ENCODE peak calls at places on chromosomes 2 and 18, in nine cellular contexts. E is tibial nerve, P is IMR-90, G is ovary, H is transverse colon, M is GM12891, A is prostate gland, F is heart left ventricle, Z is right lobe of liver. N is an unnamed sample.

GRCh38 chr18:80050797-80051196 is 16.6 kb downstream of the RBFA start:
- DNase-seq in E (no peak), P (no peak), G (no peak), H (no peak), M (no peak), A (no peak), F (no peak), Z (no peak), N (no peak)

GRCh38 chr2:238999290-238999741 is 151.4 kb downstream of the TWIST2 start:
- DNase-seq in E (no peak), P (no peak), G (peak), H (no peak), M (no peak), A (no peak), F (no peak), Z (peak), N (no peak)

GRCh38 chr2:138202762-138203161 is 238.5 kb downstream of the HNMT start:
- DNase-seq in E (no peak), P (no peak), G (no peak), H (no peak), M (no peak), A (no peak), F (no peak), Z (no peak), N (no peak)

GRCh38 chr18:26919656-26920055 is 54.1 kb upstream of the AQP4 start:
- DNase-seq in E (no peak), P (no peak), G (no peak), H (no peak), M (no peak), A (no peak), F (no peak), Z (no peak), N (no peak)

GRCh38 chr18:471701-472100 is 28.8 kb downstream of the COLEC12 start:
- DNase-seq in E (no peak), P (no peak), G (no peak), H (no peak), M (no peak), A (no peak), F (no peak), Z (no peak), N (no peak)

GRCh38 chr2:71787108-71787415 is 333.7 kb downstream of the DYSF start:
- DNase-seq in E (no peak), P (no peak), G (no peak), H (no peak), M (no peak), A (no peak), F (no peak), Z (no peak), N (no peak)

GRCh38 chr2:151766421-151767153 is 32.3 kb upstream of the NEB start:
- DNase-seq in E (no peak), P (peak), G (no peak), H (no peak), M (no peak), A (no peak), F (no peak), Z (no peak), N (no peak)

GRCh38 chr2:215429424-215429823 is 6.4 kb downstream of the FN1 start:
- DNase-seq in E (no peak), P (peak), G (no peak), H (no peak), M (no peak), A (no peak), F (no peak), Z (no peak), N (no peak)

GRCh38 chr2:163595033-163595432 is 140.8 kb downstream of the FIGN start:
- DNase-seq in E (no peak), P (peak), G (no peak), H (no peak), M (no peak), A (no peak), F (no peak), Z (no peak), N (no peak)

GRCh38 chr2:202494856-202495604 is 118.9 kb downstream of the BMPR2 start:
- DNase-seq in E (no peak), P (no peak), G (no peak), H (no peak), M (no peak), A (no peak), F (no peak), Z (no peak), N (no peak)

GRCh38 chr2:161312996-161313395 is 4.8 kb downstream of the PSMD14 start:
- DNase-seq in E (no peak), P (peak), G (no peak), H (no peak), M (no peak), A (no peak), F (no peak), Z (no peak), N (no peak)

GRCh38 chr2:10435427-10436204 is 12.5 kb downstream of the ODC1 start:
- DNase-seq in E (no peak), P (no peak), G (no peak), H (no peak), M (no peak), A (no peak), F (no peak), Z (no peak), N (no peak)

GRCh38 chr2:172084734-172085459 is 410 bp upstream of the DLX1 start:
- DNase-seq in E (no peak), P (peak), G (peak), H (peak), M (no peak), A (no peak), F (peak), Z (no peak), N (peak)
- TF ChIP-seq POLR2A in E (peak), P (peak), G (no peak), H (no peak), M (no peak), A (no peak), F (no peak), Z (no peak), N (peak)

GRCh38 chr2:88087073-88087472 is 19.4 kb downstream of the SMYD1 start:
- DNase-seq in E (no peak), P (no peak), G (no peak), H (no peak), M (no peak), A (no peak), F (no peak), Z (no peak), N (no peak)
- TF ChIP-seq POLR2A in E (no peak), P (no peak), G (no peak), H (no peak), M (no peak), A (no peak), F (no peak), Z (no peak), N (no peak)

GRCh38 chr2:68362749-68363148 is 2.3 kb upstream of the PLEK start:
- DNase-seq in E (no peak), P (no peak), G (no peak), H (no peak), M (no peak), A (no peak), F (no peak), Z (no peak), N (no peak)

GRCh38 chr2:68367918-68368656 is 3.0 kb downstream of the PLEK start:
- DNase-seq in E (no peak), P (no peak), G (no peak), H (no peak), M (no peak), A (no peak), F (no peak), Z (no peak), N (no peak)

GRCh38 chr2:68366083-68366560 is 1.0 kb downstream of the PLEK start:
- DNase-seq in E (no peak), P (no peak), G (no peak), H (peak), M (no peak), A (no peak), F (peak), Z (no peak), N (no peak)

GRCh38 chr2:68363731-68364130 is 1.4 kb upstream of the PLEK start:
- DNase-seq in E (no peak), P (no peak), G (no peak), H (no peak), M (no peak), A (no peak), F (no peak), Z (no peak), N (no peak)

GRCh38 chr2:68365087-68365486 is at the start of gene PLEK:
- DNase-seq in E (peak), P (no peak), G (no peak), H (peak), M (no peak), A (no peak), F (peak), Z (peak), N (no peak)
- TF ChIP-seq POLR2A in E (peak), P (no peak), G (no peak), H (peak), M (peak), A (no peak), F (no peak), Z (peak), N (no peak)

GRCh38 chr2:85577386-85578242 is at the start of gene VAMP8:
- DNase-seq in E (no peak), P (no peak), G (no peak), H (peak), M (no peak), A (peak), F (peak), Z (peak), N (no peak)
- TF ChIP-seq POLR2A in E (no peak), P (no peak), G (no peak), H (peak), M (peak), A (peak), F (no peak), Z (no peak), N (no peak)

DNA sequence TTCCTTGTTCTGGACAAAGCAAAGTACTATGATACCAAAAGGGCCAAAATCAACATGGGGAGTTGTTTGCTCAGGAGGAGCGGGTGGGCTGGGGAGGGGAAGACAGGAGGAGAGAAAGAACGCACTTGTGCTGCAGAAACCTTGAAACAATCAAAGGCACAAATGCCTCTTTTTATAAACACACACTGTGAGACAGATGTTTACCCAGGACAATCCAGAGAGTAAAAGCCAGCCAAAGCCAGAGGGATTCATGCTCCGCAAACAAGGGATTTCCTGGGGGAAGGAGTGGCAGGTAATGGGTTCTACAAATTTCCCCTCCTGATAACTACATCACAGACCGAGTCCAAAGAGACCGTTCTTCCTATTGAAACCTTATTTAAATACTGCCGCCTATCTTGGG is 323.5 kb upstream of the SKOR2 start:
- DNase-seq in E (no peak), P (no peak), G (no peak), H (no peak), M (no peak), A (no peak), F (no peak), Z (no peak), N (no peak)
- TF ChIP-seq POLR2A in E (no peak), P (no peak), G (no peak), H (no peak), M (no peak), A (no peak), F (no peak), Z (no peak), N (no peak)

GRCh38 chr18:59318460-59318859 is at the start of gene CPLX4:
- DNase-seq in E (no peak), P (no peak), G (no peak), H (no peak), M (no peak), A (no peak), F (no peak), Z (no peak), N (no peak)

GRCh38 chr18:59328683-59329082 is 10.2 kb upstream of the CPLX4 start:
- DNase-seq in E (no peak), P (no peak), G (no peak), H (no peak), M (no peak), A (no peak), F (no peak), Z (no peak), N (no peak)

GRCh38 chr18:59325965-59326364 is 7.5 kb upstream of the CPLX4 start:
- DNase-seq in E (no peak), P (no peak), G (no peak), H (no peak), M (no peak), A (no peak), F (no peak), Z (no peak), N (no peak)

GRCh38 chr18:59324623-59324971 is 6.1 kb upstream of the CPLX4 start:
- DNase-seq in E (no peak), P (no peak), G (no peak), H (no peak), M (no peak), A (no peak), F (no peak), Z (no peak), N (no peak)

GRCh38 chr18:59323931-59324622 is 5.6 kb upstream of the CPLX4 start:
- DNase-seq in E (no peak), P (peak), G (no peak), H (no peak), M (no peak), A (no peak), F (no peak), Z (no peak), N (no peak)
- TF ChIP-seq POLR2A in E (no peak), P (no peak), G (no peak), H (no peak), M (no peak), A (no peak), F (no peak), Z (no peak), N (no peak)

DNA sequence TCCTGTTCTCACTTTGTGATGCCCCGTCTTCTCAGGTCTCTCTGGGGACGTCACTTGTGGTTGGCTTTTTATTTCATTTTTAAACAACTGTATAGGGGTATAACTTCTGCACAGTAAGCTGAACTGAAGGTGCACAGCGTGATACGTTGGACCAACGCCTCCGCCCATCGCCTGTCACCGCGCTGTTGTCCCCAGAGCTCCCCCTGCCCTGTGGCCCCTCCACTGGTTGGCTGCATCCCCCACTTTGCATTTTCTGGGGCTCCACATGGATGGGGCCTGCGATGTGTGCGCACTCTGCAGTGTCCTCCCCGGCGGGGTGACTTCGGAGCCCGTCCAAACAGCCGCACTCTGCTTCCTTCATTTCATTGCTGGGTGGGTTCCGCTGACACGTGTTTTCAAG is 14.3 kb downstream of the GPR35 start:
- DNase-seq in E (no peak), P (no peak), G (no peak), H (no peak), M (no peak), A (no peak), F (no peak), Z (peak), N (no peak)
- TF ChIP-seq POLR2A in E (no peak), P (no peak), G (no peak), H (no peak), M (no peak), A (no peak), F (no peak), Z (no peak), N (no peak)

GRCh38 chr2:74188018-74188601 is 9.4 kb upstream of the MOB1A start:
- DNase-seq in E (no peak), P (peak), G (no peak), H (no peak), M (no peak), A (peak), F (peak), Z (no peak), N (peak)

GRCh38 chr2:74188696-74189095 is 9.7 kb upstream of the MTHFD2 start:
- DNase-seq in E (no peak), P (no peak), G (no peak), H (no peak), M (no peak), A (no peak), F (no peak), Z (no peak), N (no peak)

GRCh38 chr2:74181739-74182138 is 3.1 kb upstream of the MOB1A start:
- DNase-seq in E (no peak), P (no peak), G (no peak), H (peak), M (no peak), A (no peak), F (peak), Z (peak), N (no peak)

GRCh38 chr2:74183878-74184277 is 5.2 kb upstream of the MOB1A start:
- DNase-seq in E (no peak), P (no peak), G (no peak), H (no peak), M (no peak), A (no peak), F (no peak), Z (no peak), N (no peak)

GRCh38 chr2:74186038-74186437 is 7.4 kb upstream of the MOB1A start:
- DNase-seq in E (no peak), P (no peak), G (no peak), H (peak), M (peak), A (no peak), F (peak), Z (no peak), N (no peak)
- TF ChIP-seq POLR2A in E (no peak), P (no peak), G (no peak), H (no peak), M (no peak), A (no peak), F (no peak), Z (no peak), N (no peak)

GRCh38 chr2:100906131-100906530 is 86.2 kb downstream of the NPAS2 start:
- DNase-seq in E (no peak), P (no peak), G (no peak), H (no peak), M (no peak), A (no peak), F (no peak), Z (no peak), N (no peak)
- TF ChIP-seq POLR2A in E (no peak), P (no peak), G (no peak), H (no peak), M (no peak), A (no peak), F (no peak), Z (no peak), N (no peak)

N was measured in H54.